ENCODE peak calls at places on chromosomes 12 and 14, in nine cellular contexts. S, M, N, A, Y, U, T, V and H are unnamed samples.

GRCh38 chr14:71113376-71113775 is 206.1 kb downstream of the PCNX1 start:
- DNase-seq in S (no peak), M (no peak), N (no peak), A (no peak), Y (peak), U (peak), T (no peak), V (no peak), H (peak)

GRCh38 chr14:90402009-90402408 is 5.2 kb downstream of the CALM1 start:
- DNase-seq in S (no peak), M (no peak), N (no peak), A (no peak), Y (no peak), U (no peak), T (no peak), V (no peak), H (no peak)

GRCh38 chr12:105455250-105455649 is 124.8 kb downstream of the C12orf75 start:
- DNase-seq in S (no peak), M (no peak), N (no peak), A (no peak), Y (no peak), U (peak), T (no peak), V (no peak), H (no peak)

GRCh38 chr12:53795927-53796326 is 44.1 kb upstream of the CISTR start:
- DNase-seq in S (no peak), M (peak), N (no peak), A (no peak), Y (no peak), U (no peak), T (no peak), V (no peak), H (no peak)

GRCh38 chr12:105740970-105741725 is 397.6 kb downstream of the NUAK1 start:
- DNase-seq in S (no peak), M (no peak), N (no peak), A (no peak), Y (peak), U (no peak), T (peak), V (no peak), H (peak)

GRCh38 chr12:108446766-108447165 is 68.3 kb upstream of the FICD start:
- DNase-seq in S (no peak), M (no peak), N (no peak), A (peak), Y (peak), U (peak), T (no peak), V (no peak), H (peak)

GRCh38 chr14:70995671-70996070 is 88.4 kb downstream of the PCNX1 start:
- DNase-seq in S (peak), M (no peak), N (no peak), A (no peak), Y (no peak), U (peak), T (no peak), V (peak), H (peak)

GRCh38 chr14:85625925-85626585 is 96.1 kb downstream of the FLRT2 start:
- DNase-seq in S (no peak), M (no peak), N (no peak), A (no peak), Y (peak), U (no peak), T (no peak), V (no peak), H (no peak)

GRCh38 chr12:67633708-67634107 is 14.8 kb upstream of the DYRK2 start:
- DNase-seq in S (no peak), M (no peak), N (no peak), A (no peak), Y (no peak), U (no peak), T (peak), V (no peak), H (no peak)

GRCh38 chr14:103762547-103762946 is 46.9 kb downstream of the ZFYVE21 start:
- DNase-seq in S (no peak), M (no peak), N (no peak), A (no peak), Y (no peak), U (no peak), T (no peak), V (no peak), H (no peak)

GRCh38 chr12:3658327-3659163 is 94.4 kb downstream of the CRACR2A start:
- DNase-seq in S (peak), M (peak), N (no peak), A (no peak), Y (peak), U (peak), T (no peak), V (peak), H (peak)

GRCh38 chr14:69013943-69014782 is 35.1 kb upstream of the ACTN1 start:
- DNase-seq in S (peak), M (peak), N (no peak), A (no peak), Y (peak), U (peak), T (peak), V (peak), H (peak)

GRCh38 chr12:44497044-44497443 is 379.1 kb downstream of the NELL2 start:
- DNase-seq in S (no peak), M (peak), N (no peak), A (no peak), Y (no peak), U (no peak), T (no peak), V (peak), H (no peak)

GRCh38 chr14:101122114-101122854 is 218.8 kb upstream of the RTL1 start:
- DNase-seq in S (no peak), M (no peak), N (peak), A (no peak), Y (no peak), U (no peak), T (no peak), V (no peak), H (no peak)

GRCh38 chr12:26744697-26745440 is 88.1 kb downstream of the ITPR2 start:
- DNase-seq in S (no peak), M (no peak), N (no peak), A (no peak), Y (peak), U (no peak), T (no peak), V (no peak), H (peak)

GRCh38 chr12:122527478-122527944 is 462 bp downstream of the KNTC1 start:
- DNase-seq in S (peak), M (peak), N (no peak), A (no peak), Y (peak), U (peak), T (no peak), V (peak), H (no peak)

GRCh38 chr12:43208221-43208620 is 343.8 kb downstream of the ADAMTS20 start:
- DNase-seq in S (no peak), M (no peak), N (no peak), A (no peak), Y (peak), U (no peak), T (no peak), V (no peak), H (peak)

GRCh38 chr12:87518508-87518907 is 510.7 kb downstream of the C12orf50 start:
- DNase-seq in S (no peak), M (no peak), N (no peak), A (no peak), Y (peak), U (peak), T (no peak), V (no peak), H (peak)

GRCh38 chr12:47801170-47801903 is 18.4 kb downstream of the HDAC7 start:
- DNase-seq in S (no peak), M (peak), N (peak), A (no peak), Y (no peak), U (no peak), T (peak), V (no peak), H (peak)

GRCh38 chr12:64544796-64545382 is 65.4 kb upstream of the RASSF3 start:
- DNase-seq in S (no peak), M (no peak), N (no peak), A (no peak), Y (no peak), U (no peak), T (no peak), V (no peak), H (no peak)

GRCh38 chr12:47079894-47080724 is at the start of gene AMIGO2:
- DNase-seq in S (peak), M (peak), N (peak), A (no peak), Y (peak), U (peak), T (peak), V (peak), H (peak)

GRCh38 chr14:93686313-93686712 is 102.0 kb downstream of the PRIMA1 start:
- DNase-seq in S (no peak), M (no peak), N (no peak), A (no peak), Y (no peak), U (peak), T (no peak), V (no peak), H (no peak)

GRCh38 chr14:23580152-23580926 is 1.7 kb upstream of the JPH4 start:
- DNase-seq in S (peak), M (no peak), N (no peak), A (no peak), Y (no peak), U (no peak), T (no peak), V (no peak), H (no peak)

GRCh38 chr12:76030378-76031080 is 1.0 kb downstream of the PHLDA1 start:
- DNase-seq in S (peak), M (peak), N (peak), A (no peak), Y (peak), U (no peak), T (peak), V (peak), H (peak)

GRCh38 chr14:86935241-86935640 is 1057.7 kb downstream of the GALC start:
- DNase-seq in S (no peak), M (no peak), N (no peak), A (no peak), Y (no peak), U (peak), T (no peak), V (no peak), H (peak)

GRCh38 chr12:24679135-24679534 is 269.8 kb downstream of the BCAT1 start:
- DNase-seq in S (no peak), M (peak), N (no peak), A (no peak), Y (peak), U (peak), T (no peak), V (no peak), H (peak)

GRCh38 chr12:68100241-68100640 is 59.3 kb downstream of the IFNG start:
- DNase-seq in S (no peak), M (no peak), N (no peak), A (no peak), Y (no peak), U (peak), T (no peak), V (no peak), H (no peak)

GRCh38 chr14:64953310-64953654 is 10.7 kb upstream of the GPX2 start:
- DNase-seq in S (no peak), M (no peak), N (peak), A (no peak), Y (no peak), U (no peak), T (no peak), V (no peak), H (no peak)

GRCh38 chr14:64951724-64952123 is 9.2 kb upstream of the GPX2 start:
- DNase-seq in S (no peak), M (no peak), N (peak), A (no peak), Y (no peak), U (no peak), T (no peak), V (no peak), H (no peak)

GRCh38 chr14:64951291-64951690 is 8.7 kb upstream of the GPX2 start:
- DNase-seq in S (no peak), M (no peak), N (peak), A (no peak), Y (no peak), U (no peak), T (no peak), V (no peak), H (no peak)

GRCh38 chr14:64953661-64954060 is 11.1 kb upstream of the GPX2 start:
- DNase-seq in S (no peak), M (no peak), N (peak), A (no peak), Y (no peak), U (no peak), T (no peak), V (no peak), H (no peak)

DNA sequence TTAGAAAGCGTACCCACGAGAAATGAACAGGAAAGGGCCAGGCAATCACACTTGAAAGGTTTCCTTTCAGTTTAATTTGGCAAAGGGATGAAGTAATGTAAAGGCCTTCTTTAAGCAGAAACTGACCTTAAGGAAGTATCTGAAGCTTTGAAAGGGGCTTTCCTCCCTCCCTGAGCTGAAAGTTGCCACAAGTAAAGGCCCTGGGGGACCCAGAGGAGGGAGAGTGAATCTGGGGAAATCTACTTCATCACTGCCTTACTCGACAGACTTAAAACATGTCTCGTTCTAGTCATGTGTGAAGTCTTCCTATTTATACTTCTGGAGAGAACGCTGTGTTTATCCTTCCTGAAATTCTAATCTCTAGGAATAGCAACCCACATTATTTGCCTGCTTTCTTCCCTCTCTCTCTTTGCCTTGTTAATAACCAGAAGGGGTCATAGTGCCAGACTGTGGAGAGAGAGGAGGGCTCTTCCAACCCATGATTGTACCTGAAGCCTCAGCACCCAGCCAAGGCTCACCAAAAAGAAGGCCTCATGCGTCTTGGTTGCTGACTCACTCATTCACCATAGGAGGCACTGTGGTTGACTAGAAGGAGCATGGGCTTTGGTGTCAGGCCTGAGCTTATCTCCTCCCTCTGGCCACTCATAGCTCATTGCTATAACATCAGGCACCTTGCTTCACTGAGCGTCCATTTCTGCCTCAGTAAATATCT is 10.2 kb upstream of the GPX2 start:
- DNase-seq in S (no peak), M (peak), N (no peak), A (no peak), Y (no peak), U (no peak), T (no peak), V (peak), H (peak)
- H3K4me3 ChIP-seq in S (no peak), M (no peak), N (no peak), A (no peak), Y (no peak), U (no peak), T (no peak), V (no peak), H (no peak)

DNA sequence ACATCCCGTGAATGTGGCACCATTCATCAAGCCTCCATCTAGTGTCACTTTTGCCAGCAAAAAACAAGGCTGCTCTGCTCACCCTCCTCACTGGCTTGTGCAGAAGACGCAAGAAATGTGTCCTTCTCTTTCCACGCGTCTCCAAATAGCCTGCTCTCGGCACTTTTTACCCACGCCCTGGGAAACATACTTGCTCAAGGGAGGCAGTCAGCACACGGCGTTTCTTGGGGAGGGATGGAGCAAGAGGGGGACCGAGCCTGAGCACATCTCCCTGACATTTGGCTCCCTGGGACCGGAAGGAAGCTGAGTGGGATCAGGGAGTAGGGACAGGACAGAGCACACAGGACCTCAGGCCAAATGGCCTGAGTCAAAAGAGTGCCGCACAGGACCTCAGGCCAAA is 7.3 kb downstream of the BCL11B start:
- DNase-seq in S (no peak), M (no peak), N (no peak), A (no peak), Y (no peak), U (no peak), T (no peak), V (no peak), H (no peak)
- TF ChIP-seq CTCF in S (no peak), M (no peak), N (no peak), A (no peak), Y (no peak), U (no peak), T (no peak), V (no peak), H (no peak)

GRCh38 chr14:99248761-99249171 is 23.2 kb downstream of the BCL11B start:
- DNase-seq in S (no peak), M (no peak), N (no peak), A (no peak), Y (no peak), U (no peak), T (no peak), V (no peak), H (no peak)

GRCh38 chr14:99246536-99247083 is 25.4 kb downstream of the BCL11B start:
- DNase-seq in S (no peak), M (peak), N (no peak), A (no peak), Y (no peak), U (no peak), T (no peak), V (peak), H (no peak)

GRCh38 chr14:99249389-99249788 is 22.6 kb downstream of the BCL11B start:
- DNase-seq in S (no peak), M (no peak), N (no peak), A (no peak), Y (no peak), U (peak), T (no peak), V (no peak), H (no peak)

GRCh38 chr14:99247091-99247729 is 24.8 kb downstream of the BCL11B start:
- DNase-seq in S (no peak), M (no peak), N (no peak), A (no peak), Y (no peak), U (no peak), T (no peak), V (peak), H (no peak)

GRCh38 chr14:99247772-99248171 is 24.2 kb downstream of the BCL11B start:
- DNase-seq in S (no peak), M (no peak), N (no peak), A (no peak), Y (no peak), U (no peak), T (no peak), V (no peak), H (no peak)
- H3K4me3 ChIP-seq in S (no peak), M (no peak), N (no peak), A (no peak), Y (no peak), U (no peak), T (no peak), V (peak), H (no peak)

GRCh38 chr14:32560213-32560857 is 231.2 kb downstream of the AKAP6 start:
- DNase-seq in S (peak), M (peak), N (no peak), A (peak), Y (peak), U (peak), T (no peak), V (peak), H (peak)
- TF ChIP-seq CTCF in S (peak), M (peak), N (peak), A (peak), Y (peak), U (peak), T (peak), V (peak), H (peak)

GRCh38 chr12:6979453-6979852 is 8.7 kb downstream of the EMG1 start:
- DNase-seq in S (no peak), M (no peak), N (no peak), A (no peak), Y (no peak), U (no peak), T (no peak), V (no peak), H (no peak)

GRCh38 chr12:6980075-6980474 is 9.4 kb downstream of the EMG1 start:
- DNase-seq in S (no peak), M (no peak), N (no peak), A (no peak), Y (no peak), U (no peak), T (no peak), V (no peak), H (no peak)

GRCh38 chr12:6980740-6981139 is 10.0 kb downstream of the EMG1 start:
- DNase-seq in S (no peak), M (no peak), N (no peak), A (no peak), Y (no peak), U (peak), T (no peak), V (no peak), H (no peak)

GRCh38 chr12:6981152-6982052 is 10.7 kb downstream of the EMG1 start:
- DNase-seq in S (no peak), M (no peak), N (no peak), A (no peak), Y (no peak), U (no peak), T (no peak), V (no peak), H (no peak)

DNA sequence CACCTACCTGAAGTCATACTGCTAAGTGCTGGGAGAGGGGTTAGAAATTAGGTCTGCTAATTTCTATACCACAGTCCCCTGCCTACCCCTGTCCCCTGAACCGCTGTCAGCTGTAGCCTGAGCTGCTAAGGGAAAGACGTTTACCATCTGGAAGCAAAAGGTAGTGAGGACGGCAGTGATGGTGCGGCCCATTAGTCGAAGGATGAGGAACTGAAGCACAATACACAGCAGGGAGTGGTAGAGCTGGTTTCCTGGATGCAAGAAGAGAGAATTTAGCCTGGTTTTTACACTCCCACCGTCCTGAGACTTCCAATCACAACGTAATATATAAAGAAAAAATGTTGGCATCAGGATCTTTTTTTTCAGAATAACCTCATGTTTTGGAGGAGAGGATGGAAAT is 11.8 kb downstream of the EMG1 start:
- DNase-seq in S (no peak), M (no peak), N (no peak), A (no peak), Y (no peak), U (no peak), T (no peak), V (peak), H (no peak)
- H3K4me3 ChIP-seq in S (no peak), M (no peak), N (no peak), A (no peak), Y (no peak), U (no peak), T (no peak), V (no peak), H (no peak)

DNA sequence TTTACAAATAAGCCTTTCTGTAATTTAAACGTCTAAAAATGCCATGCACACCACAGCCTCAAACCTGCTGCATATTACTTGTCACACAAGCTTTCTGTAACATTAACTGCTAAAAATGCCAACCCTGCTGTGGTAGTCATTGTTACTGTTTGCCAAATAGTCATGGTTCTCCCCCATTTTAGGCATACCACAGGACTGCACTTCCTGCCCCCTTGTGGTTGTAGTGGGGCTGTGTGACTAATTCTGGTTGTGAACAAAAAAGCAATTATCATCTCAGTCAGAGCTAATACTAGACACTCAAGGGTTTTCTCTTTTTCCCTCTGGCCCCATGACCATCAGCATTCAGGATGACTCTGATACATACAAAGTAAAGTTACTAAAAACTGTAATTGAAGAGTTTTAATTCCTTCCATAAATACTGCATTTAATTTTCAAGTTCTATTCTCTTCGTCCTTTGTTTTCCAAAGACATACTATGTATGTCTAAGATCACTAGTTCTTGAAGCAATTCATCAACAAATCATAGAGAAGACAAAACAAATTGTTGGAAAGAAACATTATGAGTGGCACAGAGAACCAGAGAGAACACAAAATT is 5.7 kb upstream of the SLC35F4 start:
- DNase-seq in S (no peak), M (peak), N (no peak), A (peak), Y (peak), U (peak), T (no peak), V (peak), H (peak)
- TF ChIP-seq CTCF in S (peak), M (peak), N (peak), A (peak), Y (peak), U (peak), T (peak), V (peak), H (peak)